ENCODE peak calls at places on chromosomes 3 and 15, in four cellular contexts. S is renal cortical epithelial cell, X is KBM-7, M is endothelial cell. C is an unnamed sample.

GRCh38 chr3:128427872-128428822 is 38.5 kb downstream of the DNAJB8 start:
- DNase-seq in S (no peak), M (no peak), X (no peak), C (no peak)

GRCh38 chr3:42979044-42979962 is at the start of gene GASK1A:
- DNase-seq in S (no peak), X (peak; percentile 87), M (peak; percentile 56), C (peak; percentile 39)

GRCh38 chr3:127396473-127396872 is 108.6 kb upstream of the PRR20G start:
- DNase-seq in M (no peak), S (no peak), X (no peak), C (no peak)

GRCh38 chr3:13655074-13655913 is 106.4 kb downstream of the FBLN2 start:
- DNase-seq in S (no peak), M (peak; percentile 93), X (peak; percentile 26), C (peak; percentile 77)

GRCh38 chr15:35741395-35741794 is 195.4 kb upstream of the DPH6 start:
- DNase-seq in S (no peak), X (no peak), M (no peak), C (no peak)

GRCh38 chr3:170563712-170564423 is 22.0 kb downstream of the SLC7A14 start:
- DNase-seq in S (peak; percentile 26), X (no peak), M (no peak), C (peak; percentile 48)

GRCh38 chr15:58487041-58487723 is 55.4 kb downstream of the LIPC start:
- DNase-seq in S (no peak), M (no peak), X (no peak), C (no peak)

GRCh38 chr3:66076861-66077495 is 38.3 kb upstream of the MAGI1 start:
- DNase-seq in X (no peak), M (no peak), S (no peak), C (peak; percentile 89)

GRCh38 chr3:72379500-72380187 is 468.6 kb downstream of the SHQ1 start:
- DNase-seq in X (no peak), S (peak; percentile 36), M (no peak), C (peak; percentile 55)

GRCh38 chr3:33440578-33441321 is 545 bp upstream of the UBP1 start:
- DNase-seq in M (peak; percentile 84), S (peak; percentile 100), X (peak; percentile 100), C (peak; percentile 100)

GRCh38 chr3:110774496-110775265 is 296.9 kb upstream of the NECTIN3 start:
- DNase-seq in M (no peak), S (no peak), X (no peak), C (peak; percentile 64)

GRCh38 chr3:157513585-157513984 is 10.4 kb upstream of the VEPH1 start:
- DNase-seq in M (no peak), S (no peak), X (no peak), C (no peak)

GRCh38 chr3:173617490-173617889 is 219.9 kb downstream of the NLGN1 start:
- DNase-seq in X (no peak), S (no peak), M (no peak), C (no peak)

GRCh38 chr3:64316971-64317370 is 91.7 kb upstream of the PRICKLE2 start:
- DNase-seq in M (no peak), X (no peak), S (peak; percentile 56), C (no peak)

GRCh38 chr15:99239545-99240198 is 9.7 kb downstream of the TTC23 start:
- DNase-seq in M (no peak), S (no peak), X (no peak), C (no peak)

GRCh38 chr3:10228248-10228950 is 19.9 kb upstream of the TATDN2 start:
- DNase-seq in S (no peak), M (no peak), X (peak; percentile 90), C (peak; percentile 7)

GRCh38 chr3:155891341-155891740 is 20.9 kb downstream of the GMPS start:
- DNase-seq in M (no peak), X (no peak), S (no peak), C (no peak)

GRCh38 chr3:11244131-11244677 is 28.0 kb upstream of the ATG7 start:
- DNase-seq in S (peak; percentile 67), M (no peak), X (no peak), C (peak; percentile 20)

GRCh38 chr3:494190-494589 is 297.6 kb downstream of the CHL1 start:
- DNase-seq in S (no peak), M (no peak), X (no peak), C (no peak)

GRCh38 chr3:19547665-19548464 is 386.2 kb downstream of the EFHB start:
- DNase-seq in M (no peak), X (no peak), S (no peak), C (no peak)

GRCh38 chr15:45715528-45715927 is 80.7 kb downstream of the SQOR start:
- DNase-seq in M (no peak), S (peak; percentile 32), X (peak; percentile 16), C (peak; percentile 41)

GRCh38 chr3:53229606-53230005 is 26.2 kb downstream of the TKT start:
- DNase-seq in X (no peak), S (no peak), M (no peak), C (no peak)

GRCh38 chr3:160665784-160666526 is 11.0 kb upstream of the ARL14 start:
- DNase-seq in M (no peak), S (peak; percentile 96), X (peak; percentile 50), C (peak; percentile 58)

C was measured in adipocyte.